ENCODE peak calls at places on chromosomes 2 and 18, in eight cellular contexts. R is HepG2; W is Kasumi-1; Y is lower lobe of right lung; B is transverse colon; X is ELF-1; N is stimulated activated CD8-positive, alpha-beta memory T cell treated with anti-CD3 and anti-CD28 coated beads, Interleukin-15, amount 100 ng/mL, for 24 hours; L is GM12865. Q is an unnamed sample.

GRCh38 chr2:214135966-214136365 is 274.9 kb upstream of the VWC2L start:
- DNase-seq in R (no peak), W (no peak), Y (no peak), B (no peak), X (no peak), N (no peak), L (no peak), Q (no peak)

GRCh38 chr18:56148373-56148772 is 490.0 kb downstream of the TXNL1 start:
- DNase-seq in R (no peak), W (no peak), Y (no peak), B (no peak), X (no peak), N (no peak), L (no peak), Q (no peak)

GRCh38 chr2:105862843-105863242 is 118.1 kb downstream of the NCK2 start:
- DNase-seq in R (no peak), W (no peak), Y (no peak), B (no peak), X (no peak), N (no peak), L (no peak), Q (no peak)

GRCh38 chr18:22900558-22901183 is 32.5 kb upstream of the RBBP8 start:
- DNase-seq in R (no peak), W (no peak), Y (no peak), B (no peak), X (no peak), N (no peak), L (no peak), Q (no peak)

GRCh38 chr2:88671786-88672427 is 19.6 kb upstream of the RPIA start:
- DNase-seq in R (peak), W (peak), Y (no peak), B (no peak), X (peak), N (no peak), L (peak), Q (no peak)

GRCh38 chr18:48530399-48531081 is 8.3 kb upstream of the CTIF start:
- DNase-seq in R (no peak), W (no peak), Y (no peak), B (no peak), X (no peak), N (no peak), L (no peak), Q (no peak)

GRCh38 chr2:24456610-24457556 is 34.2 kb upstream of the NCOA1 start:
- DNase-seq in R (no peak), W (peak), Y (no peak), B (peak), X (no peak), N (no peak), L (no peak), Q (no peak)

GRCh38 chr2:109258905-109259540 is 130.0 kb downstream of the SH3RF3 start:
- DNase-seq in R (no peak), W (no peak), Y (no peak), B (no peak), X (no peak), N (no peak), L (no peak), Q (peak)

GRCh38 chr18:59927246-59927825 is 27.5 kb downstream of the PMAIP1 start:
- DNase-seq in R (no peak), W (no peak), Y (no peak), B (no peak), X (no peak), N (no peak), L (peak), Q (no peak)

GRCh38 chr2:159194241-159194640 is 92.3 kb downstream of the WDSUB1 start:
- DNase-seq in R (no peak), W (no peak), Y (no peak), B (no peak), X (no peak), N (no peak), L (no peak), Q (no peak)

GRCh38 chr2:37365669-37366068 is 21.2 kb downstream of the QPCT start:
- DNase-seq in R (no peak), W (no peak), Y (no peak), B (no peak), X (no peak), N (no peak), L (peak), Q (no peak)

GRCh38 chr2:56130463-56131070 is 53.2 kb upstream of the CCDC85A start:
- DNase-seq in R (no peak), W (peak), Y (no peak), B (no peak), X (peak), N (no peak), L (peak), Q (no peak)

GRCh38 chr18:49617329-49617695 is 55.5 kb downstream of the LIPG start:
- DNase-seq in R (no peak), W (no peak), Y (no peak), B (no peak), X (no peak), N (no peak), L (no peak), Q (no peak)

GRCh38 chr2:213806125-213806726 is 522.0 kb downstream of the SPAG16 start:
- DNase-seq in R (peak), W (peak), Y (no peak), B (no peak), X (no peak), N (no peak), L (peak), Q (no peak)

GRCh38 chr2:137199751-137200150 is 434.4 kb downstream of the THSD7B start:
- DNase-seq in R (no peak), W (no peak), Y (no peak), B (no peak), X (no peak), N (no peak), L (no peak), Q (no peak)

GRCh38 chr2:19868705-19869550 is 32.9 kb downstream of the TTC32 start:
- DNase-seq in R (no peak), W (no peak), Y (peak), B (peak), X (peak), N (peak), L (peak), Q (peak)

GRCh38 chr2:184268900-184269299 is 329.4 kb upstream of the ZNF804A start:
- DNase-seq in R (no peak), W (no peak), Y (no peak), B (no peak), X (no peak), N (no peak), L (no peak), Q (no peak)

GRCh38 chr2:6337123-6337830 is 528.4 kb downstream of the CMPK2 start:
- DNase-seq in R (no peak), W (no peak), Y (no peak), B (no peak), X (peak), N (no peak), L (peak), Q (no peak)

GRCh38 chr18:62585274-62586147 is 62.7 kb downstream of the ZCCHC2 start:
- DNase-seq in R (no peak), W (no peak), Y (no peak), B (no peak), X (no peak), N (no peak), L (no peak), Q (no peak)

GRCh38 chr2:23574919-23575654 is 190.1 kb downstream of the KLHL29 start:
- DNase-seq in R (no peak), W (no peak), Y (no peak), B (no peak), X (peak), N (no peak), L (no peak), Q (no peak)

GRCh38 chr2:85911836-85912692 is 23.3 kb upstream of the ST3GAL5 start:
- DNase-seq in R (no peak), W (no peak), Y (no peak), B (no peak), X (peak), N (no peak), L (no peak), Q (no peak)

GRCh38 chr18:44682871-44683221 is 2.2 kb downstream of the SETBP1 start:
- DNase-seq in R (no peak), W (no peak), Y (no peak), B (peak), X (peak), N (no peak), L (no peak), Q (no peak)

GRCh38 chr18:51149605-51150429 is 47.7 kb downstream of the MEX3C start:
- DNase-seq in R (no peak), W (no peak), Y (no peak), B (no peak), X (peak), N (no peak), L (no peak), Q (no peak)

GRCh38 chr18:27977009-27977408 is 199.9 kb downstream of the CDH2 start:
- DNase-seq in R (no peak), W (no peak), Y (no peak), B (no peak), X (no peak), N (no peak), L (no peak), Q (no peak)

GRCh38 chr2:10544252-10544651 is 96.1 kb upstream of the ODC1 start:
- DNase-seq in R (no peak), W (no peak), Y (no peak), B (no peak), X (no peak), N (no peak), L (peak), Q (no peak)

GRCh38 chr2:54279385-54279784 is 23.4 kb upstream of the TSPYL6 start:
- DNase-seq in R (no peak), W (no peak), Y (no peak), B (no peak), X (no peak), N (no peak), L (no peak), Q (no peak)

GRCh38 chr2:104746299-104746698 is 107.6 kb upstream of the POU3F3 start:
- DNase-seq in R (no peak), W (no peak), Y (no peak), B (no peak), X (peak), N (no peak), L (no peak), Q (no peak)

GRCh38 chr2:184692137-184692734 is 93.9 kb downstream of the ZNF804A start:
- DNase-seq in R (no peak), W (no peak), Y (no peak), B (no peak), X (no peak), N (no peak), L (no peak), Q (no peak)

GRCh38 chr2:104472076-104472475 is 381.8 kb upstream of the POU3F3 start:
- DNase-seq in R (no peak), W (no peak), Y (no peak), B (no peak), X (peak), N (no peak), L (no peak), Q (no peak)

GRCh38 chr2:37647941-37648315 is 23.5 kb downstream of the CDC42EP3 start:
- DNase-seq in R (no peak), W (no peak), Y (no peak), B (no peak), X (no peak), N (no peak), L (no peak), Q (no peak)

GRCh38 chr2:172119089-172119488 is 16.4 kb upstream of the DLX2 start:
- DNase-seq in R (peak), W (no peak), Y (no peak), B (no peak), X (no peak), N (no peak), L (no peak), Q (no peak)

GRCh38 chr2:239575931-239576445 is 175.2 kb upstream of the HDAC4 start:
- DNase-seq in R (no peak), W (no peak), Y (peak), B (no peak), X (no peak), N (no peak), L (no peak), Q (peak)

GRCh38 chr2:85823951-85824350 is 64.8 kb downstream of the ST3GAL5 start:
- DNase-seq in R (no peak), W (no peak), Y (no peak), B (no peak), X (no peak), N (no peak), L (no peak), Q (no peak)

GRCh38 chr2:31051213-31052185 is 86.7 kb downstream of the GALNT14 start:
- DNase-seq in R (no peak), W (no peak), Y (no peak), B (no peak), X (no peak), N (no peak), L (no peak), Q (no peak)

GRCh38 chr2:102499558-102499957 is 26.5 kb downstream of the SLC9A4 start:
- DNase-seq in R (no peak), W (no peak), Y (no peak), B (no peak), X (no peak), N (no peak), L (no peak), Q (no peak)

Q was measured in spleen.